ENCODE peak calls at places on chromosome 14, in eight cellular contexts. X, C, K, A, L, U, R and Z are unnamed samples.

GRCh38 chr14:70018713-70019201 is 139.5 kb downstream of the SMOC1 start:
- DNase-seq in X (peak), C (peak), K (no peak), A (no peak), L (peak), U (peak), R (peak), Z (no peak)

GRCh38 chr14:57293851-57294837 is 25.4 kb downstream of the AP5M1 start:
- DNase-seq in X (peak), C (peak), K (no peak), A (no peak), L (no peak), U (peak), R (peak), Z (no peak)

GRCh38 chr14:20657216-20658211 is 16.0 kb upstream of the OR6S1 start:
- DNase-seq in X (peak), C (no peak), K (peak), A (peak), L (no peak), U (peak), R (no peak), Z (no peak)

GRCh38 chr14:63852271-63852816 is 460 bp upstream of the SYNE2 start:
- DNase-seq in X (no peak), C (peak), K (peak), A (no peak), L (no peak), U (peak), R (peak), Z (no peak)

GRCh38 chr14:96790211-96790610 is 7.0 kb upstream of the VRK1 start:
- DNase-seq in X (no peak), C (no peak), K (no peak), A (no peak), L (no peak), U (no peak), R (no peak), Z (no peak)

GRCh38 chr14:77248666-77249065 is 22.3 kb downstream of the NGB start:
- DNase-seq in X (peak), C (no peak), K (no peak), A (no peak), L (no peak), U (peak), R (no peak), Z (no peak)

GRCh38 chr14:77014004-77014604 is 14.4 kb downstream of the IRF2BPL start:
- DNase-seq in X (no peak), C (peak), K (no peak), A (peak), L (peak), U (peak), R (peak), Z (no peak)

GRCh38 chr14:20489093-20489994 is 16.0 kb upstream of the RNASE10 start:
- DNase-seq in X (peak), C (peak), K (no peak), A (peak), L (no peak), U (peak), R (peak), Z (no peak)

GRCh38 chr14:30889244-30889594 is 14.9 kb downstream of the COCH start:
- DNase-seq in X (no peak), C (no peak), K (no peak), A (no peak), L (no peak), U (no peak), R (no peak), Z (no peak)

GRCh38 chr14:52992236-52992635 is 41.4 kb upstream of the FERMT2 start:
- DNase-seq in X (no peak), C (peak), K (no peak), A (no peak), L (no peak), U (no peak), R (no peak), Z (no peak)

DNA sequence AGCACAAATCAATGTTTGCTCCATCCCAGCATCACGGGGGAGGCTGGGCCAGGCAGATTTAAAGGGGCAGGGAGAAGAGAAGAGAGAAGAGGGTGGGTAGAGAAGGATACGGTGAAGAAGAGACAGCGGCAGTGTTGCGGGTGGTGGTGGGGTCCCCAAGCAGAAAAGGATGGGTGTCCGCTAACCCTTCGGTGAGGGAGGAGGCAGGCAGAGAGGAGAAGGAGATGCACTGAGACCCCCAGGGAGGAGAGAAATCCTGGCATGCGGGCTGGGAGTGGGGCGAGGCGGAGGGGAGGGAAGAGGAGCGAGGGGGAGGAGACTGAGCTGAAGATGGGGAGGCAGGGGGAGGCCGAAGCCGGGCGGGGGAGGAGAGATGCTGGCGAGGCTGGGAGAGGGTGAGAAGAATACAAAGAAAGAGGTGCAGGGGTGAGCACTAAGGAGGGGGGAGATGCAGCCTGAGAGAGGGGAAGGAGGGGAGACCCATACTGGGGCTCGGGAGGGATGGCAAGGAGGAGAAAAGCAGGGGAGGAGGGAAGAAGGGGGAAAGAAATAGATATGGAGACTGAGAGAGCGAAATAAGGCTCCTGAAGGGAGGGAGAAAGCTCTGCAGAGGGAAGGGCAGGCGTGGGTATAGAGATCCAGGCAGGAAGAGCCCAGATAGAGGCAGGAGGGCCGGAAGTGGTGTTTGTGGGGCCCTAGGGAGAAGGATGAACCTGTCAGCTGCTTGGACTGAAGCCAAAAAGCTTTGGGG is at the start of gene JPH4:
- DNase-seq in X (no peak), C (no peak), K (no peak), A (no peak), L (no peak), U (no peak), R (no peak), Z (peak)
- H3K4me3 ChIP-seq in X (no peak), C (no peak), K (no peak), A (no peak), L (no peak), U (no peak), R (no peak), Z (peak)

GRCh38 chr14:65958664-65959562 is 527.3 kb upstream of the CCDC196 start:
- DNase-seq in X (peak), C (peak), K (peak), A (peak), L (no peak), U (peak), R (peak), Z (no peak)
- TF ChIP-seq CTCF in X (peak), C (peak), K (peak), A (peak), L (no peak), U (peak), R (peak), Z (no peak)

GRCh38 chr14:94770251-94770749 is 387 bp upstream of the GSC start:
- DNase-seq in X (peak), C (no peak), K (no peak), A (no peak), L (no peak), U (peak), R (peak), Z (no peak)

GRCh38 chr14:94769413-94770250 is at the start of gene GSC:
- DNase-seq in X (peak), C (peak), K (peak), A (no peak), L (peak), U (peak), R (peak), Z (no peak)

GRCh38 chr14:94771906-94772468 is 2.1 kb upstream of the GSC start:
- DNase-seq in X (no peak), C (no peak), K (no peak), A (no peak), L (no peak), U (no peak), R (no peak), Z (no peak)

GRCh38 chr14:94771191-94771905 is 1.4 kb upstream of the GSC start:
- DNase-seq in X (no peak), C (no peak), K (no peak), A (no peak), L (no peak), U (no peak), R (no peak), Z (no peak)

GRCh38 chr14:94770815-94771190 is 890 bp upstream of the GSC start:
- DNase-seq in X (no peak), C (no peak), K (no peak), A (no peak), L (no peak), U (no peak), R (no peak), Z (no peak)
- H3K4me3 ChIP-seq in X (no peak), C (no peak), K (no peak), A (no peak), L (no peak), U (no peak), R (no peak), Z (no peak)

GRCh38 chr14:32711103-32711680 is 227.5 kb upstream of the NPAS3 start:
- DNase-seq in X (peak), C (peak), K (peak), A (peak), L (no peak), U (peak), R (peak), Z (no peak)
- TF ChIP-seq CTCF in X (peak), C (peak), K (peak), A (peak), L (no peak), U (peak), R (peak), Z (no peak)

GRCh38 chr14:33291529-33292104 is 352.9 kb downstream of the NPAS3 start:
- DNase-seq in X (no peak), C (no peak), K (no peak), A (no peak), L (no peak), U (no peak), R (no peak), Z (no peak)

GRCh38 chr14:33297565-33297964 is 358.9 kb downstream of the NPAS3 start:
- DNase-seq in X (no peak), C (no peak), K (no peak), A (no peak), L (no peak), U (no peak), R (no peak), Z (no peak)

GRCh38 chr14:33294419-33294818 is 355.7 kb downstream of the NPAS3 start:
- DNase-seq in X (no peak), C (no peak), K (no peak), A (no peak), L (no peak), U (no peak), R (no peak), Z (no peak)
- H3K4me3 ChIP-seq in X (no peak), C (no peak), K (no peak), A (no peak), L (no peak), U (no peak), R (no peak), Z (no peak)

DNA sequence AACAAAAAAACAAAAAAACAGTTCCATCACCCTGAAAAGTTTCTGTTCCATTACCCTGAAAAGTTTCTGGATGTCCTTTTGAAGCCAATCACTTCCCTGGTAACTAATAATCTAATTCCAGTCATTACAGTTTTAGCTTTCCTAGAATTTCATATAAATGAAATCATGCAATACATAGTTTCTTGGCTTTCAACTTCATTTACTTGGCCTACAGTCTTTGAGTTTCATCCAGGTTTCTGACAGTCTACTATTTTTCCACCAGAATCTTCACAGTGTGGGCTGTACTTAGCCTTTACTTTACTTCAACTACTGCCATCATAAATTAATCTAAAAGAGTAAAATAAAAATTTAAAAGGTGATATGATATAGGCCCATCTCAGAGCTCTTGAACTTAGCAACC is 55.5 kb downstream of the RPS6KA5 start:
- DNase-seq in X (no peak), C (peak), K (no peak), A (no peak), L (no peak), U (no peak), R (peak), Z (no peak)
- TF ChIP-seq CTCF in X (no peak), C (no peak), K (no peak), A (no peak), L (no peak), U (no peak), R (no peak), Z (no peak)

DNA sequence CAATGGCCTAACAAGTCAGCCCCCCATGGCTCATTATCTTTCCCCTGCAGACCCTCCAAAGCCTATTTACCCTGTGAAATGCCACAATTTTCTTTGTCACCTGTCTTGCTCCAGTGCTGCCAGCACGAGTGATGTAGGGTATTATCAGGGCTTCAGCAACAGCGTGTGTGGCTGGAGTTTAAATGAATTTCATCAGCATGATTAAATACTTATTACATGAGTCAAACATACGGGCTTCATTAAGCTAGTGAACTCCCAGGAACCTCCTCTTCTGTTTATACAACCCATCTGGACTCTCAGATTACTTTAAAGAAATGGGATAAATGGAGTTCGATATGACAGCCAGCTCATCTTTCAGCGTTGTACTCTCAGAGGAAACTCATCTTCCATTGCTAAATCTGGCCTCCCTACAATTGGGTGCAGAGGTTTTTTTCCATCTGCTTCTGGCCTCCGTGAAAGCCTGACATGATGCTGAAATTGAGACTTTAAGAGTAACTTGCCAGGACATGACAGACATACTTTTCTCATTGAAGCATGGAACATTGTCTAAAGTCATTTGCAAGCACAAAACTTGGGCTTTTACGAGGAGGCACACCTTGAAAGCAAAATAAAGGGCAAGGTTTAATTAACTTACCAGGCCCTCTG is 135.8 kb downstream of the TMEM30B start:
- DNase-seq in X (peak), C (peak), K (no peak), A (no peak), L (no peak), U (peak), R (peak), Z (no peak)
- H3K4me3 ChIP-seq in X (no peak), C (no peak), K (no peak), A (no peak), L (no peak), U (no peak), R (no peak), Z (no peak)

GRCh38 chr14:105144666-105145380 is 23.8 kb downstream of the JAG2 start:
- DNase-seq in X (no peak), C (no peak), K (no peak), A (no peak), L (no peak), U (no peak), R (no peak), Z (no peak)
- TF ChIP-seq CTCF in X (no peak), C (no peak), K (no peak), A (peak), L (no peak), U (no peak), R (no peak), Z (no peak)